ENCODE peak calls at places on chromosomes 2 and 18, in ten cellular contexts. F is heart right ventricle; S is testis; O is CD8-positive, alpha-beta T cell; Y is heart left ventricle; R is body of pancreas; E is left ventricle myocardium inferior; V is AG04450; U is suprapubic skin; J is uterus. L is an unnamed sample.

GRCh38 chr18:63150326-63150725 is 169.2 kb downstream of the BCL2 start:
- DNase-seq in F (no peak), S (no peak), O (no peak), Y (no peak), R (no peak), E (no peak), V (no peak), U (no peak), J (no peak), L (no peak)

GRCh38 chr2:159677654-159678053 is 34.7 kb upstream of the MARCHF7 start:
- DNase-seq in F (no peak), S (no peak), O (no peak), Y (no peak), R (no peak), E (no peak), V (no peak), U (no peak), J (no peak), L (no peak)

GRCh38 chr18:69161383-69162028 is 239.2 kb upstream of the DOK6 start:
- DNase-seq in F (no peak), S (no peak), O (no peak), Y (no peak), R (no peak), E (no peak), V (peak), U (no peak), J (no peak), L (peak)

GRCh38 chr2:139674577-139674976 is 894.4 kb upstream of the NXPH2 start:
- DNase-seq in F (no peak), S (no peak), O (no peak), Y (no peak), R (no peak), E (no peak), V (no peak), U (no peak), J (no peak), L (no peak)

GRCh38 chr18:79608535-79608934 is 71.1 kb upstream of the CTDP1 start:
- DNase-seq in F (no peak), S (no peak), O (no peak), Y (peak), R (no peak), E (peak), V (no peak), U (peak), J (peak), L (no peak)

GRCh38 chr18:42514522-42514921 is 559.5 kb downstream of the PIK3C3 start:
- DNase-seq in F (no peak), S (no peak), O (no peak), Y (no peak), R (no peak), E (no peak), V (no peak), U (no peak), J (no peak), L (no peak)

GRCh38 chr2:147575106-147575505 is 269.7 kb upstream of the ACVR2A start:
- DNase-seq in F (no peak), S (no peak), O (no peak), Y (no peak), R (no peak), E (no peak), V (no peak), U (no peak), J (no peak), L (no peak)

GRCh38 chr18:9822587-9822986 is 63.2 kb upstream of the TXNDC2 start:
- DNase-seq in F (no peak), S (no peak), O (no peak), Y (no peak), R (no peak), E (no peak), V (no peak), U (no peak), J (no peak), L (no peak)

GRCh38 chr18:2981212-2981728 is 31.7 kb downstream of the LPIN2 start:
- DNase-seq in F (no peak), S (no peak), O (no peak), Y (no peak), R (no peak), E (no peak), V (peak), U (no peak), J (no peak), L (no peak)

DNA sequence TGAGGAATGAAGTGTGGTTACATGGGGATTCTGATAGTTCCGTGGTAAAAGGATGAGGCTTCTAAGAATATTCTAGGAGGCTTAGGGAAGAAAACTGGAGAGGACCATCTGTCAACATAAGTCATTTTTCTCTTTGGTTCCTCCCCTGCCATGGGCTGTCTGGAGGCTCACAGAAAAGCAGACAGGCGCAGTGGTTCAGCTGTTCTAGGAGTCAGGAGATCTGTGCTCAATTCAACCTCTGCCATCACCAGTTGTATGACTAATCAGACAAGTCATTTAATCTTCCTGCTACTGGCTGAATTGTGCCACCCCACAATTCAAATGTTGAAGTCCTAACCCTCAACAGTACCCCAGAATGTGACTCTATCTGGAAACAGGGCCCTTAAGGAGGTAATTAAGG is 36.4 kb downstream of the ADAM17 start:
- DNase-seq in F (no peak), S (no peak), O (no peak), Y (no peak), R (no peak), E (no peak), V (no peak), U (no peak), J (no peak), L (no peak)
- H3K27ac ChIP-seq in F (no peak), S (no peak), O (no peak), Y (no peak), R (no peak), E (no peak), V (no peak), U (no peak), J (no peak), L (no peak)

DNA sequence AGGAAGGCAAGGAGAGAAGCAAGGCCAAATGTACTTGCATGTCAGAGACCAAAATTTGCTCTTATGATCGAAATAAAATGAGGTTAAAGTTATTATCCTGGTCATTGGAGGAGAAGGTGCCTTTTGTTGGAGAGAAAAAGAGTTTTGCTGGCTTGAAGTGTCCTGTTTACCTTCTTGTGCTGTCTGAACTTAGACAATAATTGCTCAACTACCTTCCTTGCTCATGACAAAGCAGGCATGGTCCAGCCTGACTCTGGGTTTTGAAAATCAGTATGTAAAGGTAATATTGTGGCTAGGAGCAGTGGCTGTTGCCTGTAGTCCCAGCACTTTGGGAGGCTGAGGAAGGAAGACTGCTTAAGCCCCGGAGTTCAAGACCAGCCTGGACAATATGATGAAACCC is 89.1 kb downstream of the MEIS1 start:
- DNase-seq in F (no peak), S (no peak), O (no peak), Y (no peak), R (no peak), E (no peak), V (no peak), U (no peak), J (no peak), L (no peak)
- H3K27ac ChIP-seq in F (no peak), S (no peak), O (no peak), Y (no peak), R (peak), E (no peak), V (no peak), U (no peak), J (no peak), L (no peak)

DNA sequence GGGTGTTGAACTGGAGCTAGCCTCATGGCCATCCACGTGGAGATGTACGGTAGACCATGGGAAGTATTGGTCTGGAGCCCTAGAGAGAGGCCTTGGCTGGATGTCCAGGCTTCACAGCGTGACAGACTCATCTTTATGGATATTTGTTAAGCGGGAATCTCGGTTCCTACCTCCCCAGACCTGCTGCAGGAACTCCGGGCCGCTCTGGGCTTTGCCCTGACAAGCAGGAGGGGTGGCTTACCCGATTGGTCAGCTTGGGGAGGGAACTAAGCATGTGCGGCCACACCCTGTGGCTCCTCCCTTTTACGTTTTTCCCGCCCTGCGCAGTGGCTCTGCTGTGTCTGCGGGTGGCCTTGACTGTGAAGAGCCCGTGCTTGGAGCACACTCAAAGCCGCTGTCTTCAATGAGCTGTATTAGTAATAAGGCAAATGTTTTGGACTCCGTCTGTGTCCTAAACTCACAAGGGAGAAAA is 52.3 kb downstream of the PAPOLG start:
- DNase-seq in F (no peak), S (peak), O (peak), Y (no peak), R (no peak), E (no peak), V (no peak), U (no peak), J (no peak), L (peak)
- H3K27ac ChIP-seq in F (no peak), S (no peak), O (no peak), Y (no peak), R (no peak), E (no peak), V (no peak), U (no peak), J (no peak), L (no peak)

DNA sequence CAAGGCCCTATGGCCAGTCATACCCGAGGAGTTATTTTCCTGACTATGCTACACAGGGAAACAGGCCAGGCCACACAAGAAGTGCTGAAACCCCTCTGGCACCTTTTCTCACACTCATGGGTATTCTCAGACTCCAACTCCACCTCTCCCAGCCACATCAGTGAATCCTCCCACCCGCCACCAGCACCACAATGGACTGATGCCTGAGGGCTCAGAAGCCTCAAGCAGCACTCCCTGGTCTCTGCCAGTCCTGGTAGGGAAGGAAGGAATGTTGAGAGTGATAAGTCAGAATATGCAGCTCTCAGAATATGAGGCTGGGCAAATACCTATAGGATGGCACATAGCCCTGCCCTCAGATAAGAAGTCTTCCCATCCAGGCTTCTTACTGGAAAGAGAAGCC is 391.1 kb downstream of the ALK start:
- DNase-seq in F (no peak), S (no peak), O (no peak), Y (no peak), R (no peak), E (no peak), V (no peak), U (no peak), J (no peak), L (no peak)
- H3K27ac ChIP-seq in F (no peak), S (no peak), O (no peak), Y (no peak), R (no peak), E (no peak), V (no peak), U (no peak), J (no peak), L (no peak)

GRCh38 chr2:235505210-235505741 is 11.4 kb downstream of the AGAP1 start:
- DNase-seq in F (peak), S (no peak), O (no peak), Y (no peak), R (peak), E (no peak), V (no peak), U (no peak), J (no peak), L (peak)
- H3K27ac ChIP-seq in F (peak), S (no peak), O (no peak), Y (peak), R (peak), E (peak), V (no peak), U (no peak), J (no peak), L (peak)

DNA sequence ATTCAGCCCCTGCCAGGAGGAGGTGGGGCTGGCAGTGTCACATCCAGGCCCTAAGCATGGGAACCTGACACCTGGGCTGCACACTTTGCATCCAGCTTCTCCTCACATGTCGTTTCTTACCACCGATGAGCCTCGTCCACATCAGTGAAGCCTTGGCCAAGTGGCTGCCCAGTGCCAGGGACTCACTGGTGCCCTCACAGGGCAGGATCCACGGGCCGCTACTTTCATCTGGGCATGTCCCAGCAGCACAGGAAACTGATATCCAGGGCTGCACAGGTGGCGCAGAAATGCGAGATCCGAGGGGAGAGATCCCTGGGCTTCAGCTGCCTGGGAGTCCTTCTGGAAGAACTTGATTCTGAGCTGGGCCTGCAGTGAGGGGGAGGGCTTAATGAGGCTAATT is 291.5 kb upstream of the HDAC4 start:
- DNase-seq in F (no peak), S (peak), O (peak), Y (no peak), R (peak), E (no peak), V (no peak), U (no peak), J (no peak), L (peak)
- H3K27ac ChIP-seq in F (no peak), S (no peak), O (no peak), Y (no peak), R (no peak), E (no peak), V (no peak), U (no peak), J (no peak), L (no peak)

GRCh38 chr2:12081481-12082210 is 335.2 kb downstream of the LPIN1 start:
- DNase-seq in F (no peak), S (no peak), O (no peak), Y (no peak), R (no peak), E (no peak), V (no peak), U (no peak), J (no peak), L (no peak)
- H3K27ac ChIP-seq in F (no peak), S (no peak), O (no peak), Y (no peak), R (no peak), E (no peak), V (no peak), U (no peak), J (no peak), L (no peak)

GRCh38 chr2:216657963-216658362 is 24.7 kb downstream of the IGFBP2 start:
- DNase-seq in F (no peak), S (no peak), O (no peak), Y (no peak), R (no peak), E (no peak), V (no peak), U (no peak), J (no peak), L (no peak)
- H3K27ac ChIP-seq in F (no peak), S (no peak), O (no peak), Y (no peak), R (peak), E (no peak), V (no peak), U (no peak), J (no peak), L (no peak)

GRCh38 chr2:46381263-46381849 is 84.1 kb downstream of the EPAS1 start:
- DNase-seq in F (no peak), S (peak), O (no peak), Y (peak), R (no peak), E (no peak), V (no peak), U (no peak), J (peak), L (peak)
- H3K27ac ChIP-seq in F (no peak), S (no peak), O (no peak), Y (peak), R (no peak), E (peak), V (peak), U (no peak), J (no peak), L (no peak)